ENCODE peak calls at places on chromosomes 16 and 17, in nine cellular contexts. J, N, W, K, Z, X, U, L and B are unnamed samples.

GRCh38 chr17:66522591-66523272 is 220.3 kb downstream of the PRKCA start:
- DNase-seq in J (no peak), N (no peak), W (peak), K (no peak), Z (no peak), X (no peak), U (no peak), L (peak), B (peak)

GRCh38 chr17:65173284-65173793 is 36.2 kb downstream of the RGS9 start:
- DNase-seq in J (peak), N (peak), W (peak), K (no peak), Z (peak), X (no peak), U (peak), L (peak), B (peak)

GRCh38 chr17:50953831-50954601 is 87.9 kb upstream of the TOB1 start:
- DNase-seq in J (no peak), N (no peak), W (no peak), K (peak), Z (no peak), X (peak), U (no peak), L (peak), B (no peak)

GRCh38 chr17:75411328-75412067 is 6.0 kb upstream of the GRB2 start:
- DNase-seq in J (no peak), N (no peak), W (no peak), K (no peak), Z (no peak), X (no peak), U (no peak), L (no peak), B (no peak)

GRCh38 chr16:87552772-87553171 is 49.5 kb upstream of the JPH3 start:
- DNase-seq in J (no peak), N (no peak), W (no peak), K (no peak), Z (no peak), X (no peak), U (no peak), L (no peak), B (no peak)

GRCh38 chr16:3971261-3971660 is 90.7 kb upstream of the CREBBP start:
- DNase-seq in J (no peak), N (no peak), W (peak), K (no peak), Z (no peak), X (no peak), U (no peak), L (no peak), B (no peak)

GRCh38 chr17:11852231-11852630 is 145.0 kb downstream of the ZNF18 start:
- DNase-seq in J (no peak), N (no peak), W (no peak), K (no peak), Z (no peak), X (no peak), U (no peak), L (no peak), B (no peak)

GRCh38 chr17:79913896-79914812 is 74.9 kb upstream of the CBX4 start:
- DNase-seq in J (no peak), N (no peak), W (no peak), K (no peak), Z (no peak), X (no peak), U (no peak), L (no peak), B (no peak)

GRCh38 chr17:40122944-40123810 is 1.4 kb downstream of the MSL1 start:
- DNase-seq in J (no peak), N (no peak), W (peak), K (no peak), Z (peak), X (peak), U (peak), L (peak), B (no peak)

GRCh38 chr17:22507823-22508222 is 815.5 kb downstream of the KCNJ18 start:
- DNase-seq in J (no peak), N (no peak), W (no peak), K (no peak), Z (peak), X (no peak), U (no peak), L (no peak), B (no peak)

GRCh38 chr17:64707077-64707591 is 45.0 kb upstream of the SMURF2 start:
- DNase-seq in J (no peak), N (no peak), W (peak), K (peak), Z (no peak), X (peak), U (no peak), L (no peak), B (no peak)

GRCh38 chr17:55062921-55063320 is 94.4 kb downstream of the STXBP4 start:
- DNase-seq in J (no peak), N (no peak), W (peak), K (no peak), Z (no peak), X (no peak), U (no peak), L (no peak), B (no peak)

GRCh38 chr16:50634947-50635346 is 46.2 kb downstream of the SNX20 start:
- DNase-seq in J (no peak), N (no peak), W (no peak), K (no peak), Z (no peak), X (no peak), U (no peak), L (no peak), B (no peak)

GRCh38 chr16:83253526-83253925 is 554.3 kb upstream of the HSBP1 start:
- DNase-seq in J (no peak), N (no peak), W (no peak), K (no peak), Z (no peak), X (no peak), U (no peak), L (no peak), B (no peak)

GRCh38 chr17:58084317-58084981 is 1.2 kb downstream of the DYNLL2 start:
- DNase-seq in J (peak), N (no peak), W (peak), K (peak), Z (peak), X (peak), U (peak), L (peak), B (no peak)

GRCh38 chr17:3861761-3862681 is 16.0 kb upstream of the NCBP3 start:
- DNase-seq in J (no peak), N (no peak), W (no peak), K (no peak), Z (no peak), X (no peak), U (no peak), L (no peak), B (no peak)

GRCh38 chr16:52773026-52773425 is 226.1 kb upstream of the TOX3 start:
- DNase-seq in J (no peak), N (no peak), W (no peak), K (no peak), Z (no peak), X (peak), U (no peak), L (no peak), B (no peak)

GRCh38 chr17:13735861-13736260 is 134.1 kb upstream of the HS3ST3A1 start:
- DNase-seq in J (no peak), N (no peak), W (no peak), K (no peak), Z (no peak), X (no peak), U (no peak), L (no peak), B (no peak)

GRCh38 chr17:30113213-30113612 is 3.4 kb upstream of the NSRP1 start:
- DNase-seq in J (no peak), N (no peak), W (peak), K (no peak), Z (no peak), X (no peak), U (no peak), L (no peak), B (peak)

GRCh38 chr16:18788828-18789514 is 1.2 kb downstream of the RPS15A start:
- DNase-seq in J (no peak), N (no peak), W (no peak), K (no peak), Z (no peak), X (no peak), U (no peak), L (no peak), B (no peak)

GRCh38 chr17:80981062-80981902 is 10.4 kb upstream of the CHMP6 start:
- DNase-seq in J (peak), N (peak), W (no peak), K (no peak), Z (no peak), X (peak), U (peak), L (peak), B (peak)

GRCh38 chr16:68346892-68347480 is 36.2 kb downstream of the PRMT7 start:
- DNase-seq in J (no peak), N (no peak), W (no peak), K (no peak), Z (no peak), X (no peak), U (no peak), L (no peak), B (no peak)

GRCh38 chr16:85326794-85327181 is 214.5 kb upstream of the CIBAR2 start:
- DNase-seq in J (no peak), N (no peak), W (no peak), K (no peak), Z (no peak), X (no peak), U (no peak), L (no peak), B (no peak)

GRCh38 chr17:51475650-51476221 is 215.4 kb downstream of the UTP18 start:
- DNase-seq in J (no peak), N (no peak), W (no peak), K (no peak), Z (no peak), X (no peak), U (no peak), L (no peak), B (no peak)

GRCh38 chr16:54697677-54698076 is 233.0 kb upstream of the IRX5 start:
- DNase-seq in J (no peak), N (no peak), W (no peak), K (no peak), Z (no peak), X (no peak), U (no peak), L (no peak), B (no peak)

GRCh38 chr17:74730491-74731346 is 6.3 kb upstream of the RAB37 start:
- DNase-seq in J (no peak), N (no peak), W (no peak), K (no peak), Z (no peak), X (no peak), U (no peak), L (no peak), B (peak)

GRCh38 chr16:81908466-81909230 is 102.6 kb downstream of the SDR42E1 start:
- DNase-seq in J (no peak), N (no peak), W (no peak), K (no peak), Z (no peak), X (no peak), U (no peak), L (no peak), B (no peak)

GRCh38 chr17:42347198-42347597 is 41.0 kb downstream of the STAT3 start:
- DNase-seq in J (no peak), N (no peak), W (peak), K (no peak), Z (no peak), X (no peak), U (no peak), L (no peak), B (no peak)

GRCh38 chr16:4081035-4081434 is 35.2 kb downstream of the ADCY9 start:
- DNase-seq in J (no peak), N (no peak), W (no peak), K (no peak), Z (no peak), X (no peak), U (no peak), L (no peak), B (no peak)

GRCh38 chr17:12691173-12691572 is 25.5 kb downstream of the MYOCD start:
- DNase-seq in J (no peak), N (no peak), W (no peak), K (no peak), Z (no peak), X (no peak), U (no peak), L (no peak), B (no peak)